ENCODE peak calls at places on chromosomes 7 and 10, in five cellular contexts. One of them, this sample, is unnamed.

GRCh38 chr7:41699532-41699931 is 3.4 kb downstream of the INHBA start:
- DNase-seq in suprapubic skin: no peak
- DNase-seq in K562: no peak
- DNase-seq in breast epithelium: no peak
- DNase-seq in A549: no peak
- DNase-seq in this sample: no peak

GRCh38 chr7:127833641-127834040 is 181.6 kb downstream of the SND1 start:
- DNase-seq in breast epithelium: no peak
- DNase-seq in A549: no peak
- DNase-seq in suprapubic skin: no peak
- DNase-seq in K562: no peak
- DNase-seq in this sample: peak

GRCh38 chr7:142833174-142834027 is 21.5 kb upstream of the EPHB6 start:
- DNase-seq in breast epithelium: no peak
- DNase-seq in suprapubic skin: no peak
- DNase-seq in A549: no peak
- DNase-seq in K562: no peak
- DNase-seq in this sample: peak

GRCh38 chr7:191105-192034 is 1.0 kb upstream of the FAM20C start:
- DNase-seq in A549: peak
- DNase-seq in K562: no peak
- DNase-seq in breast epithelium: no peak
- DNase-seq in suprapubic skin: no peak
- DNase-seq in this sample: peak

GRCh38 chr7:137399827-137400823 is 56.6 kb upstream of the PTN start:
- DNase-seq in suprapubic skin: no peak
- DNase-seq in breast epithelium: no peak
- DNase-seq in K562: no peak
- DNase-seq in A549: no peak
- DNase-seq in this sample: no peak

GRCh38 chr10:127932521-127933270 is 25.8 kb downstream of the PTPRE start:
- DNase-seq in breast epithelium: no peak
- DNase-seq in A549: no peak
- DNase-seq in suprapubic skin: no peak
- DNase-seq in K562: no peak
- DNase-seq in this sample: no peak

GRCh38 chr10:35435824-35436223 is 99.5 kb downstream of the CCNY start:
- DNase-seq in breast epithelium: no peak
- DNase-seq in K562: no peak
- DNase-seq in A549: no peak
- DNase-seq in suprapubic skin: no peak
- DNase-seq in this sample: peak

GRCh38 chr7:124032369-124033092 is at the start of gene TMEM229A:
- DNase-seq in suprapubic skin: no peak
- DNase-seq in breast epithelium: no peak
- DNase-seq in A549: peak
- DNase-seq in K562: no peak
- DNase-seq in this sample: no peak

GRCh38 chr7:30168800-30169584 is 34.2 kb downstream of the MTURN start:
- DNase-seq in A549: peak
- DNase-seq in K562: no peak
- DNase-seq in suprapubic skin: no peak
- DNase-seq in breast epithelium: no peak
- DNase-seq in this sample: no peak

GRCh38 chr7:106679153-106679931 is 18.4 kb upstream of the CCDC71L start:
- DNase-seq in breast epithelium: no peak
- DNase-seq in K562: peak
- DNase-seq in suprapubic skin: no peak
- DNase-seq in A549: peak
- DNase-seq in this sample: peak

GRCh38 chr10:45464958-45465567 is 91.0 kb downstream of the ALOX5 start:
- DNase-seq in K562: peak
- DNase-seq in A549: peak
- DNase-seq in breast epithelium: no peak
- DNase-seq in suprapubic skin: no peak
- DNase-seq in this sample: peak

DNA sequence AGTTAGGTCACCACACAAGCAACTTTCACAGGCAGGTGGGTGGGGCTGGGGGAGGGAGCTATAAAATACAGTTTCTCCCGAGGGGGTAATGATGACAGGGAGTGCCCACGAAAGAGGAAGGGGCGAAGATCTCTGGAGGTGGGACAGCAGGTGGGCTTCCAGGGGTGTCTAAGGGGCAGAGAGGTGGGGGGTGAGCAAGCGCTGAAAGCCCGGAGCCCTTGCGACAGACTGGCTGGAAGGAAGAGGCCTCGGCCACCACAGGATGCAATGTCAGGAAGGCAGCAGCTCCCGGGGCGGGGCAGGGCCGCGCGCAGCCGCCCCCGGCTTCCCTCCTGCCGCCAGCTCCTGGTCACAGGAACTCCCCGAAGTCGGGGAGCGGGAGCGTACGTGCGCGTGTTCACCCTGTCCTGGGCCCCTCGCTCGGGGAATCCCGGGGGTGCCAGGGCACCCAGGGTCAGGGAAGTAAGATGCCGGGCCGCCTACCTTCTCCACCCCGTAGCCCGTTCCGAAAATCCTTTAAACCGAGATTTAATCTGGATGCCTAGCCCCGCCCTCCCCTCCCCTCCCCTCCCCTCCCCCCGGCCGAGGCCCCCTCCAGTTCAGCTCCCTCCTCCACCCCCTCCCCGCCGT is 105.2 kb upstream of the PPIF start:
- DNase-seq in A549: no peak
- DNase-seq in K562: peak
- DNase-seq in suprapubic skin: peak
- DNase-seq in breast epithelium: peak
- DNase-seq in this sample: peak
- TF ChIP-seq POLR2A in A549: no peak
- TF ChIP-seq POLR2A in K562: no peak
- TF ChIP-seq POLR2A in suprapubic skin: no peak
- TF ChIP-seq POLR2A in breast epithelium: no peak
- TF ChIP-seq POLR2A in this sample: no peak

GRCh38 chr7:129368389-129368986 is 65.7 kb upstream of the STRIP2 start:
- DNase-seq in A549: no peak
- DNase-seq in K562: no peak
- DNase-seq in breast epithelium: no peak
- DNase-seq in suprapubic skin: no peak
- DNase-seq in this sample: no peak

GRCh38 chr7:129367349-129367699 is 66.9 kb upstream of the STRIP2 start:
- DNase-seq in breast epithelium: no peak
- DNase-seq in suprapubic skin: no peak
- DNase-seq in A549: no peak
- DNase-seq in K562: no peak
- DNase-seq in this sample: no peak

GRCh38 chr7:129362528-129362927 is 71.7 kb upstream of the STRIP2 start:
- DNase-seq in A549: no peak
- DNase-seq in K562: no peak
- DNase-seq in breast epithelium: no peak
- DNase-seq in suprapubic skin: no peak
- DNase-seq in this sample: no peak

GRCh38 chr7:129370812-129371211 is 63.4 kb upstream of the STRIP2 start:
- DNase-seq in A549: peak
- DNase-seq in breast epithelium: no peak
- DNase-seq in K562: no peak
- DNase-seq in suprapubic skin: no peak
- DNase-seq in this sample: peak

GRCh38 chr7:129367700-129368388 is 66.4 kb upstream of the STRIP2 start:
- DNase-seq in K562: peak
- DNase-seq in suprapubic skin: no peak
- DNase-seq in breast epithelium: peak
- DNase-seq in A549: peak
- DNase-seq in this sample: peak
- TF ChIP-seq POLR2A in K562: no peak
- TF ChIP-seq POLR2A in suprapubic skin: no peak
- TF ChIP-seq POLR2A in breast epithelium: no peak
- TF ChIP-seq POLR2A in A549: no peak
- TF ChIP-seq POLR2A in this sample: no peak

GRCh38 chr10:84264611-84265141 is 19.8 kb downstream of the RGR start:
- DNase-seq in K562: peak
- DNase-seq in A549: peak
- DNase-seq in breast epithelium: peak
- DNase-seq in suprapubic skin: no peak
- DNase-seq in this sample: peak
- TF ChIP-seq POLR2A in K562: no peak
- TF ChIP-seq POLR2A in A549: no peak
- TF ChIP-seq POLR2A in breast epithelium: no peak
- TF ChIP-seq POLR2A in suprapubic skin: no peak
- TF ChIP-seq POLR2A in this sample: no peak

GRCh38 chr7:1668486-1668931 is 1.6 kb upstream of the ELFN1 start:
- DNase-seq in breast epithelium: no peak
- DNase-seq in A549: peak
- DNase-seq in K562: no peak
- DNase-seq in suprapubic skin: peak
- DNase-seq in this sample: peak
- TF ChIP-seq POLR2A in breast epithelium: no peak
- TF ChIP-seq POLR2A in A549: no peak
- TF ChIP-seq POLR2A in K562: no peak
- TF ChIP-seq POLR2A in suprapubic skin: no peak
- TF ChIP-seq POLR2A in this sample: no peak

GRCh38 chr10:6580279-6581029 is 378 bp upstream of the PRKCQ start:
- DNase-seq in K562: peak
- DNase-seq in suprapubic skin: no peak
- DNase-seq in breast epithelium: peak
- DNase-seq in A549: peak
- DNase-seq in this sample: peak
- TF ChIP-seq POLR2A in K562: peak
- TF ChIP-seq POLR2A in suprapubic skin: no peak
- TF ChIP-seq POLR2A in breast epithelium: no peak
- TF ChIP-seq POLR2A in A549: peak
- TF ChIP-seq POLR2A in this sample: peak

DNA sequence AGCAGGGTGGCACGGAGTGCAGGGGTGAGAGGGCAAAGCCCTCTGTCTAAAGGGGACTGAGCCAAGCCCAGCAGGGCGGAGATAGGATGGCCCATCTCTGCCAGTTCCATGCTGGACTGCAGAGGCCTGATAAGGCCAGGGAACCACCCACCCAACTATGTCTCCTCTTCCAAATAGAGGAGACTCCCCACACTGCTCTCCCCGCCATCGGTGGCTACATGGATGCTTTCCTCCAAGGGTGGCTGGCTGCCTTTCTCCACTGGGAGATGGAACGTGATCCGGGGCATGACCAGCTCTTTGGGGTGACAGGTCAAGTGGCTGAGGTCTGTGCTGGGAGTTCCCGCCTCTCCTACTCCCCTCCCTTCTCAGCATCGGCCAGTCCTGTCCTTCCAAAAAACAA is 58.1 kb upstream of the MXI1 start:
- DNase-seq in suprapubic skin: no peak
- DNase-seq in A549: no peak
- DNase-seq in breast epithelium: no peak
- DNase-seq in K562: peak
- DNase-seq in this sample: no peak
- TF ChIP-seq POLR2A in suprapubic skin: no peak
- TF ChIP-seq POLR2A in A549: no peak
- TF ChIP-seq POLR2A in breast epithelium: no peak
- TF ChIP-seq POLR2A in K562: no peak
- TF ChIP-seq POLR2A in this sample: no peak

GRCh38 chr10:97273700-97274099 is 18.7 kb downstream of the ARHGAP19 start:
- DNase-seq in A549: no peak
- DNase-seq in K562: no peak
- DNase-seq in breast epithelium: no peak
- DNase-seq in suprapubic skin: no peak
- DNase-seq in this sample: no peak
- TF ChIP-seq POLR2A in A549: no peak
- TF ChIP-seq POLR2A in K562: no peak
- TF ChIP-seq POLR2A in breast epithelium: no peak
- TF ChIP-seq POLR2A in suprapubic skin: no peak
- TF ChIP-seq POLR2A in this sample: no peak

GRCh38 chr7:7972128-7972527 is 3.5 kb downstream of the GLCCI1 start:
- DNase-seq in breast epithelium: no peak
- DNase-seq in K562: no peak
- DNase-seq in A549: no peak
- DNase-seq in suprapubic skin: no peak
- DNase-seq in this sample: peak
- TF ChIP-seq POLR2A in breast epithelium: no peak
- TF ChIP-seq POLR2A in K562: no peak
- TF ChIP-seq POLR2A in A549: no peak
- TF ChIP-seq POLR2A in suprapubic skin: no peak
- TF ChIP-seq POLR2A in this sample: no peak

DNA sequence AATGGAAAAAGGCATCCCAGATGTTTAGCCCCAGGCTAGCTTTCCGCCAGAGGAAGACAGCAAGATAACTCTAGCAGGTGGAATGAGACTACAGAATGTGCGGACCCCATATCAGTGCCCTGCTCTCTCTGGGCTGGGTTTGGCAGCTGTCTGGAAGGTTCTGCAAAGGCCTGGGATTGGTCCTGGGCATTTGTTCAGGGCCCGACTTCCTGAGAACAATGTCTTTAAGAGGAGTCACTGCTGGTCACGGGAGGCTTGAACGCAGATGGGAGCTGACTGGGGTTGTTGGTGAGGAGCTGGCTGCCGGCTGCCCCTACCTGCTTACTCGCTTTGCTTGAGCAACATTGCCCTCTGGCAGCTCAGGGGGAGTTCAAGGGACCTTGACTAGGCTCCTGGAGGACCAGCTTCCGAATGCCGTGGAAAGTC is 130.6 kb upstream of the BTBD16 start:
- DNase-seq in K562: no peak
- DNase-seq in A549: peak
- DNase-seq in breast epithelium: no peak
- DNase-seq in suprapubic skin: no peak
- DNase-seq in this sample: peak
- TF ChIP-seq POLR2A in K562: no peak
- TF ChIP-seq POLR2A in A549: no peak
- TF ChIP-seq POLR2A in breast epithelium: no peak
- TF ChIP-seq POLR2A in suprapubic skin: no peak
- TF ChIP-seq POLR2A in this sample: no peak

This sample was measured in NB4.